ENCODE peak calls at places on chromosome 17, in seven cellular contexts. K is neural progenitor cell; O is stimulated activated CD4-positive, alpha-beta T cell treated with anti-CD3 and anti-CD28 coated beads, Interleukin-1b, Interleukin-23, amount 100 ng/mL, for 4 hours; N is stimulated activated naive CD8-positive, alpha-beta T cell treated with anti-CD3 and anti-CD28 coated beads, Interleukin-15, Interleukin-2, amounts not matched to agents 100 U/mL and 50 U/mL, for 24 hours; P is NCI-H345; E is stimulated activated CD8-positive, alpha-beta memory T cell treated with anti-CD3 and anti-CD28 coated beads, Interleukin-7, amount 100 ng/mL, for 4 hours; B is NCI-H1092 treated with DMSO at 0.1 percent for 48 hours. F is an unnamed sample.

GRCh38 chr17:76558210-76559095 is 18.6 kb downstream of the PRCD start:
- DNase-seq in K (peak), O (no peak), N (no peak), P (peak), E (no peak), B (peak), F (no peak)

GRCh38 chr17:75950850-75951554 is 10.2 kb upstream of the FBF1 start:
- DNase-seq in K (no peak), O (no peak), N (no peak), P (no peak), E (no peak), B (no peak), F (no peak)

GRCh38 chr17:59829217-59830006 is 63.3 kb downstream of the TUBD1 start:
- DNase-seq in K (no peak), O (no peak), N (peak), P (peak), E (no peak), B (peak), F (no peak)

GRCh38 chr17:10600551-10600950 is 51.1 kb upstream of the MYH2 start:
- DNase-seq in K (no peak), O (no peak), N (no peak), P (no peak), E (no peak), B (no peak), F (no peak)

GRCh38 chr17:27975146-27976011 is 67.1 kb upstream of the NLK start:
- DNase-seq in K (no peak), O (no peak), N (no peak), P (no peak), E (no peak), B (no peak), F (no peak)

GRCh38 chr17:81902023-81902652 is at the start of gene NPB:
- DNase-seq in K (peak), O (no peak), N (no peak), P (peak), E (no peak), B (no peak), F (no peak)

GRCh38 chr17:47423406-47424295 is 99.9 kb downstream of the EFCAB13 start:
- DNase-seq in K (peak), O (peak), N (peak), P (peak), E (no peak), B (peak), F (peak)

GRCh38 chr17:8225813-8226535 is 15.6 kb upstream of the AURKB start:
- DNase-seq in K (peak), O (no peak), N (peak), P (peak), E (peak), B (no peak), F (no peak)

F was measured in iPS DF 6.9.